ENCODE peak calls at places on chromosomes 16 and 17, in seven cellular contexts. C is GM12878, F is A549, G is HCT116, E is H1, J is SK-N-SH, D is HepG2. U is an unnamed sample. For H3K4me1, the result is how much of the 10 kb centered on the place peaks cover.

GRCh38 chr16:69618721-69619120 is 53.0 kb downstream of the NFAT5 start:
- DNase-seq in C (no peak), F (no peak), G (no peak), E (no peak), J (no peak), D (no peak), U (no peak)

GRCh38 chr16:106623-107324 is 28.7 kb downstream of the MPG start:
- DNase-seq in C (no peak), F (peak), G (peak), E (peak), J (peak), D (peak), U (peak)

GRCh38 chr17:63381101-63381729 is 64.9 kb downstream of the CYB561 start:
- DNase-seq in C (no peak), F (no peak), G (no peak), E (no peak), J (peak), D (no peak), U (no peak)

GRCh38 chr17:11642655-11643054 is 44.4 kb downstream of the DNAH9 start:
- DNase-seq in C (no peak), F (no peak), G (no peak), E (no peak), J (no peak), D (no peak), U (no peak)

GRCh38 chr17:72240333-72240732 is 119.5 kb downstream of the SOX9 start:
- DNase-seq in C (no peak), F (no peak), G (no peak), E (no peak), J (no peak), D (no peak), U (no peak)

GRCh38 chr17:33686171-33686570 is 393.1 kb upstream of the ASIC2 start:
- DNase-seq in C (no peak), F (peak), G (no peak), E (peak), J (peak), D (no peak), U (no peak)

GRCh38 chr17:82351254-82351712 is 7.8 kb upstream of the TEX19 start:
- DNase-seq in C (no peak), F (no peak), G (no peak), E (no peak), J (no peak), D (no peak), U (no peak)

GRCh38 chr16:13909872-13910303 is 10.1 kb upstream of the ERCC4 start:
- DNase-seq in C (no peak), F (no peak), G (no peak), E (no peak), J (no peak), D (peak), U (peak)

GRCh38 chr17:83117594-83117993 is 38.2 kb downstream of the METRNL start:
- DNase-seq in C (no peak), F (no peak), G (no peak), E (no peak), J (no peak), D (no peak), U (no peak)

GRCh38 chr17:50331085-50331791 is 14.7 kb upstream of the XYLT2 start:
- DNase-seq in C (no peak), F (no peak), G (no peak), E (no peak), J (no peak), D (no peak), U (no peak)

GRCh38 chr16:85086347-85087291 is 25.7 kb downstream of the CIBAR2 start:
- DNase-seq in C (no peak), F (peak), G (peak), E (peak), J (peak), D (peak), U (peak)

GRCh38 chr17:73833779-73834613 is 189.8 kb upstream of the SDK2 start:
- DNase-seq in C (no peak), F (no peak), G (no peak), E (no peak), J (no peak), D (no peak), U (no peak)

GRCh38 chr16:53614346-53614745 is 89.3 kb downstream of the RPGRIP1L start:
- DNase-seq in C (no peak), F (no peak), G (no peak), E (no peak), J (no peak), D (no peak), U (peak)

GRCh38 chr16:74123195-74123594 is 173.4 kb upstream of the PSMD7 start:
- DNase-seq in C (no peak), F (no peak), G (no peak), E (no peak), J (no peak), D (no peak), U (no peak)

GRCh38 chr16:57062329-57062728 is 30.1 kb upstream of the CPNE2 start:
- DNase-seq in C (no peak), F (no peak), G (no peak), E (no peak), J (peak), D (peak), U (no peak)

GRCh38 chr16:85716016-85716679 is 27.4 kb upstream of the GINS2 start:
- DNase-seq in C (no peak), F (no peak), G (no peak), E (no peak), J (no peak), D (no peak), U (no peak)

GRCh38 chr16:85508993-85509392 is 104.1 kb upstream of the GSE1 start:
- DNase-seq in C (no peak), F (no peak), G (no peak), E (no peak), J (no peak), D (no peak), U (no peak)

GRCh38 chr17:75048396-75048933 is 1.4 kb downstream of the KCTD2 start:
- DNase-seq in C (no peak), F (no peak), G (no peak), E (no peak), J (no peak), D (no peak), U (peak)

GRCh38 chr16:82464192-82464591 is 162.6 kb upstream of the CDH13 start:
- DNase-seq in C (no peak), F (no peak), G (no peak), E (no peak), J (no peak), D (no peak), U (no peak)

GRCh38 chr16:8110572-8111514 is 479.5 kb downstream of the TMEM114 start:
- DNase-seq in C (no peak), F (no peak), G (no peak), E (no peak), J (no peak), D (no peak), U (no peak)

GRCh38 chr16:35188288-35189155 is 1729.1 kb downstream of the TP53TG3F start:
- DNase-seq in C (no peak), F (no peak), G (no peak), E (no peak), J (peak), D (peak), U (no peak)

GRCh38 chr17:8056232-8056975 is 17.5 kb downstream of the ALOX15B start:
- DNase-seq in C (peak), F (no peak), G (no peak), E (no peak), J (no peak), D (peak), U (peak)

GRCh38 chr17:46832945-46833839 is 14.7 kb upstream of the WNT3 start:
- DNase-seq in C (no peak), F (no peak), G (no peak), E (no peak), J (no peak), D (peak), U (no peak)

GRCh38 chr17:81063488-81064093 is 28.6 kb downstream of the BAIAP2 start:
- DNase-seq in C (no peak), F (no peak), G (no peak), E (no peak), J (no peak), D (no peak), U (no peak)
- H3K4me1 ChIP-seq in C (under half), F (under half), G (under half), E (under half), J (half or more), D (under half), U (under half)

GRCh38 chr17:18362509-18363020 is 785 bp downstream of the SHMT1 start:
- DNase-seq in C (no peak), F (peak), G (no peak), E (peak), J (peak), D (peak), U (peak)
- TF ChIP-seq MAX in C (no peak), F (no peak), G (no peak), E (no peak), J (no peak), D (no peak), U (no peak)

GRCh38 chr16:83923581-83924365 is 24.9 kb downstream of the MLYCD start:
- DNase-seq in C (no peak), F (no peak), G (no peak), E (no peak), J (peak), D (no peak), U (no peak)
- TF ChIP-seq CTCF in C (no peak), F (no peak), G (no peak), E (no peak), J (no peak), D (no peak), U (no peak)

GRCh38 chr17:77440571-77440981 is 299.8 kb downstream of the SEC14L1 start:
- DNase-seq in C (no peak), F (no peak), G (no peak), E (no peak), J (no peak), D (no peak), U (no peak)
- H3K4me1 ChIP-seq in C (half or more), F (under half), G (under half), E (under half), J (half or more), D (under half), U (under half)

GRCh38 chr16:67673712-67674580 is 7.3 kb downstream of the C16orf86 start:
- DNase-seq in C (no peak), F (no peak), G (no peak), E (no peak), J (peak), D (no peak), U (peak)

GRCh38 chr16:67672306-67672705 is 5.7 kb downstream of the C16orf86 start:
- DNase-seq in C (no peak), F (no peak), G (no peak), E (no peak), J (no peak), D (no peak), U (no peak)

GRCh38 chr16:67675579-67675935 is 8.9 kb downstream of the C16orf86 start:
- DNase-seq in C (no peak), F (no peak), G (no peak), E (no peak), J (no peak), D (no peak), U (no peak)

GRCh38 chr16:67674851-67675578 is 8.4 kb downstream of the C16orf86 start:
- DNase-seq in C (no peak), F (no peak), G (no peak), E (no peak), J (no peak), D (no peak), U (no peak)

DNA sequence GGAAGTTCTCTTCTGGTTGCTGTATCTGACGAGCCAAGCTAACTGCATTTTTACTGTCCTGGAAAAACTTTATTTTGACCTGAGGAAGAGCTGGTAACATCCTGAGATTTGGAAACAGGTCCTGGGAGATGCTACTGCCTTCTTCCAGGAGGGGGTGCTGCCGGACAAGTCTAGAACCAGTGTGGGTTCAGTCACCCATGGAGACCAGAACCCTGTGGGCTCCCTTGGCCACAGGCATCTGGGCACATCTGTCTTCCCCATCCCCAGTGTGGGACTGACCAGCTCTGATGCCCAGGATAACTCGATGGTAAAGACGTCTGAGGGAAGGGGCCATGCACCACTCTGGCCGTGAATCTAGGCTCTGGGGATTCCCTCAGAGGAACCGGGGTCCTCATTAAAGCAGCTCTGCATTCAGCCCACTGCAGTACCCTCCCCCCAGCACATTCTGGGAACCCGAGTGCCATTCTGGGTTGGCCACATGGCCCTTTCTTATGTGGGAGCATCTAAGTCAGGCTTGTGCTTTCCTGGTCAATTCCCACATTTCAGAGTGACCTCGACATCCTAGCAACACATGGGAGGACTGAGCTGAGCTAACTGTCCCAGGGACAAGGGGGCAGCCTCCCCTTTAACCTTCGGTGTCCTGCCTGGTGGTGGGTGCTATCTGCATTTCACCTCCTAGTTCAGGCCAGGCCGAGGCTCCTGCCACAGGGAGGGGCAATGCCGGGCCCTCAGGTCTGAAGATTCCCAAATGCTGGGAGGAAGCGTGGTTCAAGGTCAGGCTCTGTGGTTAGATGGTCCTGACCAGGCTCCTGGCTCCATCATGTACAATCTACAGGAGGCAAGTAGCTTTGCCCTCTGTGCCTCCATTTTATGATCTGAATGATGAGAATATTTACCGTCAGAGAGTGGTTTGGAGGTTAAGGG is 6.4 kb downstream of the C16orf86 start:
- DNase-seq in C (no peak), F (peak), G (peak), E (peak), J (peak), D (peak), U (peak)
- TF ChIP-seq MAX in C (no peak), F (no peak), G (no peak), E (no peak), J (no peak), D (no peak), U (no peak)

DNA sequence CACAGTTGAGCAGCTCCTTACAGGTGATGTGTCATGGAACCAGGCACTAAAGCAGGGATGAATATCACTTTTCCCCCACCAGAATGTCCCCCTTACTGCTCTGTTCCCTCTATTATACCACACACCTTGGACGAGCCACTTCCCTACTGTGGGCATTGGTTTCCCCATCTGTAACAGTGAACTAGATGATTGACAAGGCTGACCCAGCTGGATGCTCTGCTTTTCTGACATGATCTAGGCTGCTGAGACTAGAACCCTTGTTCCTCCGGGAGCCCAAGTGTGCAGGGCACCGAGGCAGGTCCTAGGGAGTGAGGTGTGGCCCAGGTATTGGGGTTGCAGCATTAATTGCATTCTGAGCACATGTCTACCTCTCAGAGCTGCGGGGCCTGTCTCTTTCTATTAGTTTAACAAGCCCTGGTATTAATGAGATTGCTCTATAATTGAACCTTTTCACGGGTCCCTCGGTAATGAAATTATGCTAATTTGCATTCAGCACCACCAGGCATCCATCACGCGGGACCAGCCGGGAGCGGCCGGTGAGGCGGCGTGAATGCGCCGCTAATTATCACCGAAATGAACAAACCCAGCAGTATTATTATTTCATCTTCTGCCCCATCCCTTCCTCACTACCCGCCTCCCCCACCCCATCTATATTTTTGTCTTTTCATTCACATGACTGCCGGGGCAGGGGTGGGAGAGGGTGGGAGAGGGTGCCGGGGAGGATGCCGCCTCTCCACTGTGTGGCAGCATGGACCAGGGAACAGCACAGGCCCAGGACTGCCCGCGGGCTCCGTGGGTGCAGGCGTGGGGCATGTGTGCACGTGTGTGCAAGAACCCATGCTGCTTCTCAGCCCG is 121.2 kb downstream of the CYLD start:
- DNase-seq in C (no peak), F (no peak), G (no peak), E (peak), J (peak), D (no peak), U (no peak)
- TF ChIP-seq CTCF in C (no peak), F (no peak), G (no peak), E (peak), J (no peak), D (peak), U (no peak)

DNA sequence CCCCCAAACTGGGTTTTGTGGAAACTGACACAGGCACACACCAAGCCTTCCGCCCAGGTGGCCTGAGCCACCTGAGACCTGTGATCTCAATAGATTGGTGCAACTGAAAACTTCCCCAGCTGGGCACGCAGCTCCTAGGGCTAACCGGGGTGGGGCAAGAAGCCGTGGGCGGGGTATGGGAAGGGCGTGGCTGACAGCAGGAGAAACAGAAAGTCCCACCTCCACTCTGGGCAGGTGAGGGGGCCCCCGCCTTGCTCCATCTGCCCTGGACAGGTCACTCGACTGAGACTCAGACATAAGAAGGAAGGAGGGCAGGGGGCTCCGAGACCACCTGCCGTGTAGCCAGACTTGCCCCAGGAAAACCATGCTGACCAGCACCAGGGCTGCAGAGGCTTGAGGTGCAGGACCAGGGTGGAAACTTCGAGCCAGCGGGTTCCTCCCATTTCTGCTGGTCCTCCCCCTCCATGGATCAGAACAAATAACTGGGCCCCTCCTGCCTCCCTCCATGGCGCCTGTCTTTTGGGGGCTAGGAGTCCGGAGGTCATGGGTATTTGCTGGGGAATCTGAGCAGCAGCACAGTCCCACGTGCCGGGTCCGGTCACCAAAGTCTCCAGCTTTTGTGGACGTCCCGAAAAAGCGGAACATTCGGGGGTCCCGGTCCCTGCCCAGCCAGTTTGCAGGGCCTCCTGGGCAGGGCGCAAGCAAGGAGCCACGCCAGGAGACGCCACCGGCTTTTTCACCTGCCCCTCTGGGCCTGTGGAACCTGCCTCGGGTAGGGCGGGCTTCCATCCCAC is 1.3 kb downstream of the TIMP2 start:
- DNase-seq in C (no peak), F (peak), G (peak), E (peak), J (peak), D (no peak), U (peak)
- H3K4me1 ChIP-seq in C (under half), F (half or more), G (under half), E (under half), J (half or more), D (under half), U (under half)

GRCh38 chr17:66915792-66916191 is 48.7 kb upstream of the CACNG4 start:
- DNase-seq in C (no peak), F (no peak), G (no peak), E (no peak), J (no peak), D (no peak), U (no peak)

GRCh38 chr17:66915204-66915611 is 49.3 kb upstream of the CACNG4 start:
- DNase-seq in C (no peak), F (peak), G (peak), E (no peak), J (peak), D (peak), U (no peak)

GRCh38 chr17:66906321-66907278 is 57.9 kb upstream of the CACNG4 start:
- DNase-seq in C (peak), F (peak), G (peak), E (peak), J (peak), D (peak), U (peak)

GRCh38 chr17:66909811-66910210 is 54.7 kb upstream of the CACNG4 start:
- DNase-seq in C (no peak), F (no peak), G (no peak), E (no peak), J (no peak), D (no peak), U (no peak)

GRCh38 chr17:66910651-66911285 is 53.7 kb upstream of the CACNG4 start:
- DNase-seq in C (no peak), F (no peak), G (no peak), E (no peak), J (no peak), D (no peak), U (no peak)
- TF ChIP-seq MAX in C (no peak), F (no peak), G (no peak), E (no peak), J (no peak), D (no peak), U (no peak)